ENCODE peak calls at places on chromosomes 6 and 20, in seven cellular contexts. B is AG04450; D is colonic mucosa; V is CD8-positive, alpha-beta T cell; W is IMR-90; K is tibial artery; G is SK-N-MC. C is an unnamed sample. For H3K9me3, the result is how much of the 10 kb centered on the place peaks cover.

GRCh38 chr6:37103169-37104039 is 66.5 kb upstream of the PIM1 start:
- DNase-seq in B (no peak), G (no peak), K (peak), D (peak), V (no peak), W (no peak), C (peak)

GRCh38 chr6:164322533-164322932 is 908.0 kb downstream of the QKI start:
- DNase-seq in D (no peak), B (no peak), K (no peak), G (no peak), W (no peak), V (no peak), C (no peak)

GRCh38 chr6:57102976-57103375 is 13.0 kb downstream of the ZNF451 start:
- DNase-seq in W (peak), V (no peak), B (no peak), K (no peak), G (no peak), D (no peak), C (no peak)

GRCh38 chr6:8589941-8590676 is 154.8 kb upstream of the SLC35B3 start:
- DNase-seq in B (no peak), G (peak), W (no peak), D (no peak), V (no peak), K (no peak), C (no peak)

GRCh38 chr6:79570129-79570801 is 33.0 kb upstream of the LCA5 start:
- DNase-seq in D (peak), V (no peak), G (no peak), W (peak), K (no peak), B (no peak), C (no peak)

GRCh38 chr20:50646483-50646996 is 44.8 kb downstream of the RIPOR3 start:
- DNase-seq in V (no peak), G (no peak), K (no peak), B (peak), D (no peak), W (peak), C (no peak)

GRCh38 chr20:3925113-3925695 is 36.0 kb downstream of the PANK2 start:
- DNase-seq in D (no peak), B (no peak), G (no peak), K (no peak), W (no peak), V (no peak), C (no peak)

GRCh38 chr6:1610497-1611321 is 994 bp downstream of the FOXC1 start:
- DNase-seq in V (no peak), D (no peak), B (no peak), W (peak), K (no peak), G (no peak), C (peak)

GRCh38 chr6:88443554-88443953 is 277.4 kb upstream of the CNR1 start:
- DNase-seq in G (no peak), K (no peak), V (no peak), B (no peak), W (no peak), D (no peak), C (no peak)

GRCh38 chr20:59645316-59645715 is 41.0 kb downstream of the PHACTR3 start:
- DNase-seq in D (peak), W (no peak), G (no peak), B (no peak), K (no peak), V (no peak), C (no peak)

GRCh38 chr20:36792422-36792821 is 18.9 kb upstream of the DSN1 start:
- DNase-seq in W (peak), K (no peak), V (no peak), G (no peak), B (peak), D (no peak), C (peak)

GRCh38 chr6:33249732-33250625 is 21.7 kb downstream of the VPS52 start:
- DNase-seq in K (no peak), D (peak), V (no peak), W (peak), B (no peak), G (no peak), C (no peak)

GRCh38 chr20:63418617-63419016 is 53.8 kb downstream of the KCNQ2 start:
- DNase-seq in W (no peak), B (no peak), V (no peak), G (no peak), K (no peak), D (no peak), C (no peak)

DNA sequence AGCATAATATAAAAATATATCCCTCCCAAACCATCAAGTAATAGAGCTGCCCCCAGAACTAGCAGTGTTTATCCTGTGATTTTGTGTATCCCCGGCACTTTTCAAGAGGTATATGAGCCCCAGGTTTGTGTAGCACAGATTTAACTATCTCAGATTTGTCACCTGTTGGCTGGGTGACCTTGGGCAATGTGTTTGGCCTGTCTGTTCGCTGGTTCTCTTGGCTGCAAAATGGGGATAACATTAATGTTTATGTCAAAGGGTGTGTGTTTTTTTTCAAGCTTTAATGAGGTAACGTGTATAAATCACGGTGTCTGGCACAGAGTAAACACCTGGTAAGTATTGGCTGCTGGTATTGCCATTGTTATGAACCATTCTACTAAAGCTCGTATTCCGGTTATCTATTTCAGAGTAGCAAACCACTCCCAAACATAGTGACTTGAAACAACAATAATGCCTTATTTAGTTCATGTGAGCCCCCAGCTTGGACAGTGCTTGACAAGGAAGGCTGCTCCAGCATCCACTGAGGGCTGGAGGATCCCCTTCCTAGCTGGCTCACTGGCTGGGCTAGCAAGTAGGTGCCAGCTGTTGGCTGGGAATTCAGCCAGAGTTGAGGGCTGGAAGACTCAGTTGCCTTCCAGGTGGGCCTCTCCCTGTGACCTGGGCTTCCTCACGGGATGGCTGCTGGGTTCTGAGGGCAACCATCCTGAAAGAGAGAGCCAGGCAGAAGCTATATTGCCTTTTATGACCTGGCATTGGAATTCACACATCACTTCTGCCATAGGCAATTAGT is 36.2 kb downstream of the PDRG1 start:
- DNase-seq in K (no peak), W (no peak), B (no peak), G (no peak), V (no peak), D (no peak), C (no peak)
- H3K27ac ChIP-seq in K (no peak), W (no peak), B (no peak), G (no peak), V (no peak), D (no peak), C (no peak)

GRCh38 chr20:56157530-56158203 is 90.9 kb upstream of the MC3R start:
- DNase-seq in D (no peak), K (no peak), W (no peak), B (no peak), V (no peak), G (no peak), C (no peak)

GRCh38 chr20:56151834-56152233 is 96.7 kb upstream of the MC3R start:
- DNase-seq in D (no peak), K (no peak), B (no peak), G (no peak), V (no peak), W (no peak), C (no peak)

GRCh38 chr20:56158489-56158888 is 90.0 kb upstream of the MC3R start:
- DNase-seq in W (no peak), G (no peak), D (no peak), B (no peak), V (no peak), K (no peak), C (no peak)

GRCh38 chr20:56160956-56161355 is 87.6 kb upstream of the MC3R start:
- DNase-seq in D (no peak), W (no peak), V (no peak), B (no peak), K (no peak), G (no peak), C (no peak)

DNA sequence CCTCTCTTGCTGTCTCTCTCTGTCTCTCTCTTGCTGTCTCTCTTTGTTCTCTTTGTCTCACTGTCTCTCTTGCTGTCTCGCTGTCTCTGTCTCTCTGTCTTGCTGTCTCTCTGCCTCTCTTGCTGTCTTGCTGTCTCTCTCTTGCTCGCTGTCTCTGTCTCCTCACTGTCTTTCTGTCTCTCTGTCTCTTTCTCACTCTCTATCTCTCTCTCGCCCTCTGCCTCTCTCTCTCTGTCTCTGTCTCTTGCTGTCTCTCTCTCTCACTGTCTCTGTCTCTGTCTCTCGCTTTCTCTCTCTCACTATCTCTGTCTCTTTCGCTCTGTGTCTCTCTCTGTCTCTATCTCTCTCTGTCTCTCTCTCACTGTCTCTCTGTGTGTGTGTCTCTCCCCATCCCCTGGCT is 92.9 kb upstream of the MC3R start:
- DNase-seq in K (no peak), G (no peak), B (no peak), D (no peak), W (no peak), V (no peak), C (no peak)
- H3K9me3 ChIP-seq in K (under half), G (under half), B (under half), D (under half), W (under half), V (under half), C (under half)

DNA sequence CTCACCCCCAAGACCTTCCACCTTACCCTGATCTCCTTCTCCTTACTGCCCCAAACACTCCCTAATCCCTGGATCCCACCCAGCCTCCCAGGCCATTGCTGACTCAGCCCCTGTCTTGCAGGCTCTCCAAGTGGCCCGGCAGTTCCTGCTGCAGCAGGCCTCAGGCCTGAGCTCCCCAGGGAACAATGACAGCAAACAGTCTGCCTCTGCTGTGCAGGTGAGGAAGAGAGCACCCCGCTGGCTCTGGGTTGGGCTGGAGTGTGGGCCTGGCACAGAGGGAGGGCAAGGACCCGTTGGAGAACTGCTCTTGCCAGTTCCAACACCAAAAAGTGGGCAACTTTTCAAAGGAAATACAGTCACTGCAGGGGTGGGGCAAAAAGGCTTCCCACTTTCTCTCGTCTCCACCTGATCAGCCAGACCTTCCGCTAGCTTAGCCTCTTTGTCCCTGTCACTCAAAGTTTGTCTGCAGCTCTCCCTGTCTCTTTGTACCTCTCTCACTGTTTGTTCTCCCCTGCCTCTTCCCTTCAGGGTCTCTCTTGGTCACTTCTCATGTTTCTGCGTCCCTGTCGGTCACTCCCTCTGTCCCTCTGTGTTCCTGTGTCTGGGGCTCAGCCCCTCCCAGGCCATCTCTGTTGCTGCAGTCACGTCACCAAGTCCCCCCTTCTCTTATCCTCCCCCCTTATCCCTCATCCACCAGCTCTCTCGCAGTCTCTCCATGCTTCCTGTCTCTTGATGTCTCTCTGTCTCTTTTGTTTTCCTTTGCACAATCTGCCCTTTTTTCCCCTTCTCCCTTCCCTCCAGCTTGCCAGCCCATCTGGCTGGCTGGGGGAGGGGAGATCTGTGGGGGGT is 31.9 kb downstream of the FOXP4 start:
- DNase-seq in V (no peak), B (no peak), W (peak), G (no peak), K (no peak), D (peak), C (no peak)
- H3K27ac ChIP-seq in V (no peak), B (peak), W (peak), G (peak), K (peak), D (peak), C (peak)

GRCh38 chr6:335572-335971 is 43.3 kb downstream of the DUSP22 start:
- DNase-seq in K (no peak), D (no peak), B (no peak), G (no peak), V (no peak), W (no peak), C (no peak)

GRCh38 chr6:335146-335545 is 42.9 kb downstream of the DUSP22 start:
- DNase-seq in G (no peak), D (no peak), V (no peak), K (no peak), B (no peak), W (no peak), C (no peak)

GRCh38 chr6:334536-334935 is 42.2 kb downstream of the DUSP22 start:
- DNase-seq in B (no peak), G (no peak), D (no peak), V (no peak), K (no peak), W (no peak), C (no peak)

GRCh38 chr6:337782-338464 is 45.6 kb downstream of the DUSP22 start:
- DNase-seq in V (no peak), W (peak), D (no peak), K (no peak), B (no peak), G (no peak), C (no peak)

GRCh38 chr6:336159-337114 is 44.1 kb downstream of the DUSP22 start:
- DNase-seq in V (no peak), K (no peak), W (no peak), D (no peak), B (no peak), G (no peak), C (no peak)
- H3K9me3 ChIP-seq in V (under half), K (under half), W (under half), D (under half), B (under half), G (under half), C (under half)

DNA sequence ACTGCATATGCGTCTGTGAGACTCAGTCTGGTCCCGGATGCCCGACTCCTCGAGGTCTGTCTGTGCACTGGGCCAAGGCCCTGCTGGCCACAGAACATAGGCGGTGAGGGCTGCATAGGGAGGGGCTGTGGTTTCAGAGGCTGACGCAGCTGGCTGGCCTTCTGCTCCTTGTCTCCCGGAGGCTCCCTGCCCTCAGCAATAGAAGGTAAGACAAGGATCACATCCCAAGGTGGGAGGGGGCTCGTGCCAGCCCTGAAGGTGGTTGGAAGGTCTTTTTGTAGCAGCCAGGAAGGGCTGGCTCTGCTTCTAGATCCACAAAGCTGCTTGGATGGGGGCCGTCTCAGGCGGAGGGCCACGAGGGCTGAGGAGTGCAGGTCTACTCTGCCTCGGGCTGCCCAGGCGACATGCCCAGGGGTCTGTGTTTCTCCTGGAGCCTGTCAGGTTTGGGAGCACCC is 239.8 kb upstream of the SULF2 start:
- DNase-seq in G (no peak), B (no peak), K (peak), D (no peak), V (no peak), W (peak), C (no peak)
- H3K27ac ChIP-seq in G (no peak), B (no peak), K (no peak), D (no peak), V (no peak), W (peak), C (no peak)

DNA sequence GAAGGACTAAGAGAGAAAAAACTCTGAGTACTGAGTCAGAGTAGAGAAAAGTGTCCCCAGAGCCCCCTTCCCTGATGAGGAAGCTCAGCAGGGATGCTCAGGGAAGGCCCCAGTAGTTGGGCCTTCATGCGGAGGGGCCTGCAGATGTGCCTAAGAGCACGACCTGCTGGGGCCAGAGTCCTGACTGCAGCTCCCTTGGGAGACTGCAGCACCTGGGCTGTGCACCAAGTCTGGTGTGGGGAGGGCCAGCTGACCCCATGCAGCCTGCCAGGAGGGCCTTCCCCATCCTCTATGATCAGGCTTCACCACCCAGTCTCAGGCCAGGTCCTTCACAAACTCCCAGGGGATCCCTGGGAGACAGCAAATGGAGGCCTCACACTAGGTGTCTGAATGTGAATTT is 130.4 kb downstream of the FNDC1 start:
- DNase-seq in B (no peak), V (no peak), G (no peak), W (no peak), K (no peak), D (no peak), C (no peak)
- H3K9me3 ChIP-seq in B (under half), V (under half), G (under half), W (under half), K (under half), D (under half), C (under half)

GRCh38 chr6:6875818-6876470 is 231.8 kb upstream of the RREB1 start:
- DNase-seq in G (no peak), B (peak), D (no peak), V (no peak), W (peak), K (no peak), C (no peak)
- H3K27ac ChIP-seq in G (no peak), B (no peak), D (no peak), V (no peak), W (no peak), K (no peak), C (no peak)

DNA sequence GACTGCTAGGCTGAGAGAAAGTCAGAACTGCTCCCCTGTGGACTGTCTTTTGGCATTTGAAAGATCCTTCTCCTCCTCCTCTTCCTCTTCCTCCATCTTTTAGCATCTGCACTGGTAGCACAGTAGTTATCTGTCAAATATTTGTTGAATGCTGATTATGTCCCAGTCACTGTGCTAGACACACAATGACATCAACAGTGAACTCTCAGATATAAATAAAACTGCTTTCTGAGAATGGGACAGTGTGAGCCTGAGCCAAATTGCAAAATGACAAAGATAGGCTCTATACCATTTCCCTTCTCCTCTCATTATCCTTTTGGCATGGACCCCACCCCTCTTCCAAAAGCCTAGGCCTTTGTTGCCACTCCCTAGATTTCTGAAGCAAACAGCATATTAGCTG is 27.9 kb upstream of the LRRC1 start:
- DNase-seq in B (no peak), W (no peak), G (no peak), K (no peak), D (no peak), V (no peak), C (no peak)
- H3K9me3 ChIP-seq in B (under half), W (under half), G (under half), K (under half), D (under half), V (under half), C (under half)

GRCh38 chr6:72324591-72324990 is 297.3 kb upstream of the KCNQ5 start:
- DNase-seq in G (no peak), V (no peak), B (no peak), W (no peak), D (no peak), K (no peak), C (no peak)
- H3K27ac ChIP-seq in G (no peak), V (no peak), B (no peak), W (no peak), D (no peak), K (no peak), C (no peak)